ENCODE peak calls at places on chromosome 22, in ten cellular contexts. C is frontal cortex, N is GM12865, Y is dermis microvascular lymphatic vessel endothelial cell, B is psoas muscle, W is astrocyte of the spinal cord, P is SW 1271, Q is NCI-H460, M is EL, Z is caudate nucleus. R is an unnamed sample.
A peak's percentile ranks its signal among the peaks of the same experiment; 100 is the strongest.

GRCh38 chr22:49426098-49426497 is 401.6 kb downstream of the BRD1 start:
- DNase-seq in Q (no peak), B (no peak), M (no peak), N (no peak), W (no peak), Y (no peak), C (no peak), Z (no peak), P (no peak), R (no peak)

GRCh38 chr22:43567691-43568308 is 156.0 kb downstream of the MPPED1 start:
- DNase-seq in M (no peak), P (no peak), Y (no peak), N (no peak), C (no peak), Q (no peak), Z (no peak), B (no peak), W (no peak), R (no peak)

GRCh38 chr22:32696089-32696488 is 105.4 kb upstream of the TIMP3 start:
- DNase-seq in P (no peak), Q (no peak), Y (no peak), W (no peak), M (peak; percentile 26), B (no peak), C (no peak), Z (no peak), N (no peak), R (no peak)

GRCh38 chr22:46652930-46653331 is 32.7 kb downstream of the GRAMD4 start:
- DNase-seq in C (peak; percentile 63), Q (no peak), M (no peak), N (no peak), B (no peak), Z (no peak), Y (no peak), W (peak; percentile 54), P (no peak), R (no peak)

GRCh38 chr22:50027639-50028537 is 15.3 kb upstream of the IL17REL start:
- DNase-seq in Y (peak; percentile 12), P (no peak), M (no peak), C (no peak), W (no peak), N (no peak), B (no peak), Q (no peak), Z (peak; percentile 45), R (no peak)

GRCh38 chr22:24104307-24105017 is 76.8 kb upstream of the SUSD2 start:
- DNase-seq in B (no peak), Q (no peak), M (no peak), P (no peak), N (peak; percentile 7), Y (no peak), W (peak; percentile 8), Z (no peak), C (no peak), R (no peak)

GRCh38 chr22:23856721-23857605 is 712 bp upstream of the SLC2A11 start:
- DNase-seq in M (peak; percentile 70), Q (no peak), C (no peak), P (no peak), B (peak; percentile 55), W (peak; percentile 24), N (peak; percentile 63), Y (no peak), Z (peak; percentile 78), R (peak; percentile 31)

GRCh38 chr22:19879248-19879575 is 24.5 kb upstream of the GNB1L start:
- DNase-seq in M (no peak), C (no peak), B (no peak), Z (no peak), Y (no peak), N (no peak), P (no peak), Q (no peak), W (no peak), R (no peak)

GRCh38 chr22:50206599-50206998 is 5.8 kb downstream of the SELENOO start:
- DNase-seq in Q (no peak), W (no peak), M (peak; percentile 54), P (no peak), Z (no peak), Y (no peak), C (no peak), N (peak; percentile 24), B (peak; percentile 76), R (peak; percentile 39)

GRCh38 chr22:18075101-18075730 is 2.6 kb upstream of the PEX26 start:
- DNase-seq in W (no peak), Y (no peak), C (no peak), B (no peak), Q (no peak), N (no peak), P (no peak), M (no peak), Z (no peak), R (no peak)

GRCh38 chr22:47307326-47307725 is 544.9 kb downstream of the TBC1D22A start:
- DNase-seq in B (no peak), C (no peak), N (no peak), W (peak; percentile 24), Q (peak; percentile 35), M (peak; percentile 4), Y (no peak), Z (no peak), P (no peak), R (no peak)

GRCh38 chr22:38177926-38178604 is 3.6 kb downstream of the PLA2G6 start:
- DNase-seq in Z (peak; percentile 32), Y (peak; percentile 87), N (peak; percentile 19), Q (no peak), P (peak; percentile 65), C (peak; percentile 43), M (peak; percentile 92), W (peak; percentile 81), B (peak; percentile 54), R (peak; percentile 90)

GRCh38 chr22:39522567-39523300 is 2.4 kb downstream of the ATF4 start:
- DNase-seq in W (peak; percentile 57), P (no peak), M (peak; percentile 74), B (peak; percentile 53), C (no peak), Q (peak; percentile 43), Y (no peak), N (peak; percentile 65), Z (no peak), R (peak; percentile 43)